ENCODE peak calls at places on chromosomes 1 and 21, in four cellular contexts. H is GM06990, D is pancreas, I is neural progenitor cell. N is an unnamed sample.

GRCh38 chr1:239457491-239458488 is 71.4 kb downstream of the CHRM3 start:
- DNase-seq in H (no peak), D (no peak), I (no peak), N (no peak)

GRCh38 chr1:36369061-36369470 is 16.7 kb downstream of the STK40 start:
- DNase-seq in H (no peak), D (peak; percentile 81), I (peak; percentile 87), N (peak; percentile 67)

GRCh38 chr1:2112280-2112701 is 62.1 kb downstream of the PRKCZ start:
- DNase-seq in H (peak; percentile 74), D (peak; percentile 6), I (no peak), N (no peak)

GRCh38 chr1:23210351-23210785 is 6.9 kb downstream of the HTR1D start:
- DNase-seq in H (no peak), D (no peak), I (peak; percentile 40), N (no peak)

GRCh38 chr1:220330265-220330664 is 58.0 kb upstream of the RAB3GAP2 start:
- DNase-seq in H (no peak), D (no peak), I (peak; percentile 24), N (no peak)

GRCh38 chr21:25638634-25639166 is 358 bp upstream of the JAM2 start:
- DNase-seq in H (peak; percentile 20), D (no peak), I (no peak), N (no peak)

GRCh38 chr1:39596163-39596562 is 19.6 kb upstream of the PABPC4 start:
- DNase-seq in H (no peak), D (no peak), I (no peak), N (no peak)

GRCh38 chr1:240705584-240705983 is 93.6 kb upstream of the GREM2 start:
- DNase-seq in H (no peak), D (no peak), I (no peak), N (no peak)

GRCh38 chr21:25717491-25718139 is 17.1 kb downstream of the ATP5PF start:
- DNase-seq in H (no peak), D (no peak), I (no peak), N (no peak)

GRCh38 chr1:86416343-86416742 is 7.6 kb upstream of the CLCA2 start:
- DNase-seq in H (no peak), D (no peak), I (no peak), N (no peak)

GRCh38 chr1:67041836-67042503 is 12.0 kb downstream of the SLC35D1 start:
- DNase-seq in H (no peak), D (no peak), I (no peak), N (no peak)

GRCh38 chr1:234724517-234725176 is 114.7 kb upstream of the IRF2BP2 start:
- DNase-seq in H (peak; percentile 24), D (peak; percentile 85), I (peak; percentile 32), N (no peak)

GRCh38 chr1:110412576-110412975 is 5.1 kb upstream of the LAMTOR5 start:
- DNase-seq in H (peak; percentile 38), D (peak; percentile 57), I (peak; percentile 86), N (peak; percentile 80)

GRCh38 chr1:15948600-15949452 is 27.1 kb downstream of the ZBTB17 start:
- DNase-seq in H (no peak), D (no peak), I (no peak), N (no peak)

GRCh38 chr1:241702436-241702835 is 50.4 kb downstream of the WDR64 start:
- DNase-seq in H (no peak), D (no peak), I (no peak), N (no peak)

GRCh38 chr1:27627051-27627450 is 7.9 kb downstream of the FGR start:
- DNase-seq in H (no peak), D (no peak), I (no peak), N (no peak)

GRCh38 chr1:193431265-193431977 is 245.0 kb upstream of the B3GALT2 start:
- DNase-seq in H (no peak), D (no peak), I (no peak), N (no peak)

GRCh38 chr1:235883261-235883927 is 16.7 kb upstream of the LYST start:
- DNase-seq in H (peak; percentile 50), D (peak; percentile 86), I (no peak), N (no peak)

GRCh38 chr1:222732216-222733159 is 4.5 kb upstream of the FAM177B start:
- DNase-seq in H (peak; percentile 57), D (no peak), I (no peak), N (no peak)

GRCh38 chr1:63119575-63120155 is 202.7 kb upstream of the FOXD3 start:
- DNase-seq in H (no peak), D (no peak), I (no peak), N (no peak)
- TF ChIP-seq CTCF in H (no peak), D (no peak), I (no peak), N (no peak)

GRCh38 chr1:232952514-232953175 is 2.2 kb downstream of the NTPCR start:
- DNase-seq in H (peak; percentile 15), D (no peak), I (peak; percentile 83), N (no peak)
- TF ChIP-seq CTCF in H (peak; percentile 83), D (peak; percentile 51), I (peak; percentile 68), N (peak; percentile 65)

DNA sequence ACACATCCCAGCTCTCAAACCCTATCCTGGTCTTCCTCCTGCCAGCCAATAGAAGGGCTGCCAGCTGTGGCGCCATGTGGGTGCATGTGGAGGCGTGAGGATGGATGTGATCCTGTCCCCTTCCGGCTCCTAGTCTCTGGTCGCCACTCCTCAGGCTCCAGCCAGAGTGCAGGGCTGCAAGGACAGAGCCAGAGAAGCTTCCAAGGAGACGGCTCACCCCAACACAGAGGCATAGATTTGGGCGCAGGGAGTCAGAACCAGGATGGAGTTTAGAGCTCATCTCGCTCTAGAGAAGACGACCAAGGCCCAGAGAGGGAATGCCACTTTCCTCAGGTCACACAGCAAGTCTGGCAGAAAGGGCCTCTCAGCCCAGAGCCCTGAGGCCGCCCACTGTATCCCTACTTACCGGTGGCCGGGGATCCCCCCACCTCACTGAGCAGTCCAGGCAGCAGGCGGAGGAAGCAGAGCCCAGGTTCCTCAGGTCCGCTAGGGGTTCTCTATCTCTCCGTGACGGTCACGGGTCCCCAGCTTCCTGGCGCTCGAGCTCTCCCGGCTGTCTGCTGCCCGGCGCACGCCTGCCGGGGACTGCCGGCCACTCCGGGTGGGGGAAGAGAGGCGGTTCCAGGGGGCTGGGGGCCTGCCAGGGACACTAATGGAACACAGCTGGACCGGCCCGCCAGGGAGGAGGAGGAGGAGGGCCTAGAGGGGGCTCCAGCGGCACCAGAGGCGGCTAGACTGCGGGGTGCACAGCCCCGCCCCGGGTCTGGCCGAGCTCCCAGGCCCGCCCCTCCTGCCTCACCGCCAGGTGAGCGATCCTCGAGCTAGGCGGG is at the start of gene COL16A1:
- DNase-seq in H (no peak), D (peak; percentile 67), I (peak; percentile 54), N (peak; percentile 80)
- TF ChIP-seq CTCF in H (no peak), D (no peak), I (no peak), N (no peak)

DNA sequence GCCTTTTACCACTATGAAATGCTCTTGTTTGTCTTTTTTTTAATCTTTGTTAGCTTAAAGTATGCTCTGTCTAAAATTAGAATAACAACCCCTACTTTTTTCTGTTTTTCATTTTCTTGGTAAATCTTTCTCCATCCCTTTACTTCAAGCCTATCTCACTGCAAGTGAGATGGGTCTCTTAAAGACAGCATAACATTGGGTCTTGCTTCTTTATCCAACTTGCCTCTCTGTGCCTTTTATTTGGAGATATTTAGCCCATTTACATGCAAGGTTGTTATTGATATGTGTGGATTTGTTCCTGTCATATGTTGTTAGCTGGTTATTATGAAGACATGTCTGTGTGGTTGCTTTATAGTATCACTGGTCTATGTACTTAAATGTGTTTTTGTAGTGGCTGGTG is 41.3 kb upstream of the SSX2IP start:
- DNase-seq in H (no peak), D (no peak), I (no peak), N (no peak)
- TF ChIP-seq CTCF in H (no peak), D (no peak), I (no peak), N (no peak)

N was measured in mesothelial cell of epicardium.